ENCODE peak calls at places on chromosomes 1 and 21, in four cellular contexts. One of them, this sample, is unnamed.
A peak's percentile ranks its signal among the peaks of the same experiment; 100 is the strongest.

GRCh38 chr1:232767381-232768074 is 37.7 kb upstream of the MAP10 start:
- DNase-seq in lower lobe of right lung: peak; percentile 49
- DNase-seq in uterus: peak; percentile 89
- DNase-seq in A549: peak; percentile 52
- DNase-seq in this sample: no peak

GRCh38 chr1:155166006-155166372 is 7.1 kb downstream of the KRTCAP2 start:
- DNase-seq in lower lobe of right lung: no peak
- DNase-seq in uterus: no peak
- DNase-seq in A549: no peak
- DNase-seq in this sample: no peak

GRCh38 chr1:206608108-206608698 is 4.1 kb downstream of the EIF2D start:
- DNase-seq in lower lobe of right lung: no peak
- DNase-seq in uterus: no peak
- DNase-seq in A549: peak; percentile 53
- DNase-seq in this sample: peak; percentile 46

GRCh38 chr1:54069792-54070548 is 16.6 kb downstream of the TCEANC2 start:
- DNase-seq in lower lobe of right lung: no peak
- DNase-seq in uterus: no peak
- DNase-seq in A549: peak; percentile 65
- DNase-seq in this sample: no peak

GRCh38 chr1:90708236-90708786 is 8.8 kb downstream of the BARHL2 start:
- DNase-seq in lower lobe of right lung: no peak
- DNase-seq in uterus: no peak
- DNase-seq in A549: no peak
- DNase-seq in this sample: no peak

GRCh38 chr1:235941852-235942624 is 75.3 kb upstream of the LYST start:
- DNase-seq in lower lobe of right lung: no peak
- DNase-seq in uterus: peak; percentile 5
- DNase-seq in A549: no peak
- DNase-seq in this sample: no peak

GRCh38 chr1:153573351-153573750 is 7.7 kb upstream of the S100A2 start:
- DNase-seq in lower lobe of right lung: no peak
- DNase-seq in uterus: no peak
- DNase-seq in A549: no peak
- DNase-seq in this sample: no peak

GRCh38 chr1:158067651-158068050 is 74.2 kb downstream of the KIRREL1 start:
- DNase-seq in lower lobe of right lung: no peak
- DNase-seq in uterus: no peak
- DNase-seq in A549: no peak
- DNase-seq in this sample: no peak

GRCh38 chr1:203643213-203644045 is 16.8 kb downstream of the ATP2B4 start:
- DNase-seq in lower lobe of right lung: no peak
- DNase-seq in uterus: no peak
- DNase-seq in A549: no peak
- DNase-seq in this sample: no peak

GRCh38 chr1:66599899-66600737 is 66.2 kb downstream of the SGIP1 start:
- DNase-seq in lower lobe of right lung: no peak
- DNase-seq in uterus: no peak
- DNase-seq in A549: no peak
- DNase-seq in this sample: no peak

GRCh38 chr1:96968582-96969378 is 247.2 kb downstream of the PTBP2 start:
- DNase-seq in lower lobe of right lung: no peak
- DNase-seq in uterus: no peak
- DNase-seq in A549: no peak
- DNase-seq in this sample: no peak

GRCh38 chr1:200131551-200132125 is 104.1 kb downstream of the NR5A2 start:
- DNase-seq in lower lobe of right lung: no peak
- DNase-seq in uterus: no peak
- DNase-seq in A549: peak; percentile 42
- DNase-seq in this sample: no peak

GRCh38 chr1:46246548-46247432 is 773 bp upstream of the RAD54L start:
- DNase-seq in lower lobe of right lung: peak; percentile 76
- DNase-seq in uterus: no peak
- DNase-seq in A549: peak; percentile 81
- DNase-seq in this sample: peak; percentile 74

GRCh38 chr1:228171221-228171891 is 5.8 kb downstream of the IBA57 start:
- DNase-seq in lower lobe of right lung: peak; percentile 33
- DNase-seq in uterus: no peak
- DNase-seq in A549: no peak
- DNase-seq in this sample: no peak

GRCh38 chr1:178660484-178660883 is 64.6 kb upstream of the RALGPS2 start:
- DNase-seq in lower lobe of right lung: no peak
- DNase-seq in uterus: no peak
- DNase-seq in A549: no peak
- DNase-seq in this sample: no peak

GRCh38 chr1:33121728-33122127 is 40.8 kb downstream of the AZIN2 start:
- DNase-seq in lower lobe of right lung: no peak
- DNase-seq in uterus: no peak
- DNase-seq in A549: no peak
- DNase-seq in this sample: no peak

GRCh38 chr1:203818399-203818798 is 23.0 kb downstream of the ZBED6 start:
- DNase-seq in lower lobe of right lung: no peak
- DNase-seq in uterus: no peak
- DNase-seq in A549: no peak
- DNase-seq in this sample: no peak

GRCh38 chr1:230772457-230773395 is 25.5 kb downstream of the CAPN9 start:
- DNase-seq in lower lobe of right lung: no peak
- DNase-seq in uterus: no peak
- DNase-seq in A549: peak; percentile 44
- DNase-seq in this sample: no peak

GRCh38 chr1:116497660-116498059 is 73.2 kb downstream of the CD58 start:
- DNase-seq in lower lobe of right lung: no peak
- DNase-seq in uterus: no peak
- DNase-seq in A549: no peak
- DNase-seq in this sample: no peak

GRCh38 chr1:244863491-244864252 is 671 bp downstream of the HNRNPU start:
- DNase-seq in lower lobe of right lung: peak; percentile 69
- DNase-seq in uterus: no peak
- DNase-seq in A549: no peak
- DNase-seq in this sample: no peak

GRCh38 chr1:41399148-41399795 is 38.0 kb downstream of the FOXO6 start:
- DNase-seq in lower lobe of right lung: no peak
- DNase-seq in uterus: no peak
- DNase-seq in A549: no peak
- DNase-seq in this sample: no peak

GRCh38 chr1:102742426-102742825 is 365.9 kb downstream of the COL11A1 start:
- DNase-seq in lower lobe of right lung: no peak
- DNase-seq in uterus: no peak
- DNase-seq in A549: no peak
- DNase-seq in this sample: no peak

GRCh38 chr1:76314730-76315129 is 240.2 kb downstream of the ST6GALNAC3 start:
- DNase-seq in lower lobe of right lung: no peak
- DNase-seq in uterus: no peak
- DNase-seq in A549: no peak
- DNase-seq in this sample: no peak

GRCh38 chr1:234500269-234500668 is 21.3 kb upstream of the TARBP1 start:
- DNase-seq in lower lobe of right lung: no peak
- DNase-seq in uterus: peak; percentile 54
- DNase-seq in A549: no peak
- DNase-seq in this sample: no peak

GRCh38 chr1:28306550-28306949 is 22.3 kb upstream of the MED18 start:
- DNase-seq in lower lobe of right lung: no peak
- DNase-seq in uterus: no peak
- DNase-seq in A549: no peak
- DNase-seq in this sample: no peak

GRCh38 chr1:110542730-110543129 is 23.8 kb upstream of the KCNA10 start:
- DNase-seq in lower lobe of right lung: no peak
- DNase-seq in uterus: no peak
- DNase-seq in A549: no peak
- DNase-seq in this sample: no peak

GRCh38 chr1:194295690-194296089 is 1109.3 kb upstream of the B3GALT2 start:
- DNase-seq in lower lobe of right lung: no peak
- DNase-seq in uterus: no peak
- DNase-seq in A549: peak; percentile 13
- DNase-seq in this sample: no peak

GRCh38 chr21:44932366-44933181 is 7.3 kb upstream of the SLX9 start:
- DNase-seq in lower lobe of right lung: peak; percentile 75
- DNase-seq in uterus: no peak
- DNase-seq in A549: no peak
- DNase-seq in this sample: peak; percentile 66

GRCh38 chr1:218482683-218483082 is 137.5 kb downstream of the TGFB2 start:
- DNase-seq in lower lobe of right lung: no peak
- DNase-seq in uterus: no peak
- DNase-seq in A549: no peak
- DNase-seq in this sample: no peak

GRCh38 chr1:118290046-118290445 is 105.0 kb upstream of the SPAG17 start:
- DNase-seq in lower lobe of right lung: no peak
- DNase-seq in uterus: no peak
- DNase-seq in A549: no peak
- DNase-seq in this sample: no peak

GRCh38 chr1:118291686-118292085 is 106.7 kb upstream of the SPAG17 start:
- DNase-seq in lower lobe of right lung: no peak
- DNase-seq in uterus: no peak
- DNase-seq in A549: no peak
- DNase-seq in this sample: no peak

GRCh38 chr1:118294817-118295486 is 109.9 kb upstream of the SPAG17 start:
- DNase-seq in lower lobe of right lung: no peak
- DNase-seq in uterus: no peak
- DNase-seq in A549: no peak
- DNase-seq in this sample: no peak

GRCh38 chr1:118290571-118290970 is 105.5 kb upstream of the SPAG17 start:
- DNase-seq in lower lobe of right lung: no peak
- DNase-seq in uterus: no peak
- DNase-seq in A549: no peak
- DNase-seq in this sample: no peak
- H3K4me1 ChIP-seq in lower lobe of right lung: no peaks in the 10 kb centered on the region
- H3K4me1 ChIP-seq in uterus: no peaks in the 10 kb centered on the region
- H3K4me1 ChIP-seq in A549: no peaks in the 10 kb centered on the region
- H3K4me1 ChIP-seq in this sample: no peaks in the 10 kb centered on the region

GRCh38 chr1:40110389-40110788 is 13.3 kb upstream of the PPT1 start:
- DNase-seq in lower lobe of right lung: no peak
- DNase-seq in uterus: no peak
- DNase-seq in A549: no peak
- DNase-seq in this sample: no peak
- H3K27ac ChIP-seq in lower lobe of right lung: no peak overlapping the region
- H3K27ac ChIP-seq in uterus: no peak overlapping the region
- H3K27ac ChIP-seq in A549: no peak overlapping the region
- H3K27ac ChIP-seq in this sample: no peak overlapping the region

GRCh38 chr1:222974496-222974895 is 159.7 kb downstream of the DISP1 start:
- DNase-seq in lower lobe of right lung: no peak
- DNase-seq in uterus: peak; percentile 38
- DNase-seq in A549: no peak
- DNase-seq in this sample: no peak

GRCh38 chr1:222973561-222973960 is 158.7 kb downstream of the DISP1 start:
- DNase-seq in lower lobe of right lung: no peak
- DNase-seq in uterus: no peak
- DNase-seq in A549: no peak
- DNase-seq in this sample: no peak

GRCh38 chr1:222970711-222971110 is 155.9 kb downstream of the DISP1 start:
- DNase-seq in lower lobe of right lung: no peak
- DNase-seq in uterus: no peak
- DNase-seq in A549: no peak
- DNase-seq in this sample: no peak

GRCh38 chr1:222975472-222976122 is 160.8 kb downstream of the DISP1 start:
- DNase-seq in lower lobe of right lung: no peak
- DNase-seq in uterus: no peak
- DNase-seq in A549: no peak
- DNase-seq in this sample: no peak

DNA sequence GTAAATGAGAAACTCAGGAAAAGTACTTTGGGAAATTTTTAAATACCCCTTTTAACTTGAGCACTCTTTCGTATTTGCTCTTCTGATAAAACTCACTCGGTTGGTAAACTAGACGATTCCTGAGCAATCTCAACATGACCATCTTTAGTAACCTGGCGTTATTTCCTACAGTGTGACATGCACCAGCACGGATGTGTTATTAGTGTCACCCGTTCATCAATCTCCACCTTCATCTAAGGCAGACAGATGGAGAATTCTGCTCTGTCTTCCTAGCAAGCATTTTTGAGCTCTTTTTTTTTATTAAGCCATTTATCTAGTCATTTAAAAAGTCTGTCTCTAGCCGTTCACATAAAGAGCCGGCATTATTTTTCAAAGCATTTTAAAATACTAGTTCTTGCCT is 155.2 kb downstream of the DISP1 start:
- DNase-seq in lower lobe of right lung: no peak
- DNase-seq in uterus: no peak
- DNase-seq in A549: no peak
- DNase-seq in this sample: no peak
- H3K4me1 ChIP-seq in lower lobe of right lung: peaks cover 3% of the 10 kb centered on the region
- H3K4me1 ChIP-seq in uterus: peaks cover 3% of the 10 kb centered on the region
- H3K4me1 ChIP-seq in A549: no peaks in the 10 kb centered on the region
- H3K4me1 ChIP-seq in this sample: no peaks in the 10 kb centered on the region

GRCh38 chr1:30729906-30730305 is 6.5 kb upstream of the MATN1 start:
- DNase-seq in lower lobe of right lung: no peak
- DNase-seq in uterus: no peak
- DNase-seq in A549: no peak
- DNase-seq in this sample: no peak
- H3K27ac ChIP-seq in lower lobe of right lung: no peak overlapping the region
- H3K27ac ChIP-seq in uterus: no peak overlapping the region
- H3K27ac ChIP-seq in A549: no peak overlapping the region
- H3K27ac ChIP-seq in this sample: no peak overlapping the region

DNA sequence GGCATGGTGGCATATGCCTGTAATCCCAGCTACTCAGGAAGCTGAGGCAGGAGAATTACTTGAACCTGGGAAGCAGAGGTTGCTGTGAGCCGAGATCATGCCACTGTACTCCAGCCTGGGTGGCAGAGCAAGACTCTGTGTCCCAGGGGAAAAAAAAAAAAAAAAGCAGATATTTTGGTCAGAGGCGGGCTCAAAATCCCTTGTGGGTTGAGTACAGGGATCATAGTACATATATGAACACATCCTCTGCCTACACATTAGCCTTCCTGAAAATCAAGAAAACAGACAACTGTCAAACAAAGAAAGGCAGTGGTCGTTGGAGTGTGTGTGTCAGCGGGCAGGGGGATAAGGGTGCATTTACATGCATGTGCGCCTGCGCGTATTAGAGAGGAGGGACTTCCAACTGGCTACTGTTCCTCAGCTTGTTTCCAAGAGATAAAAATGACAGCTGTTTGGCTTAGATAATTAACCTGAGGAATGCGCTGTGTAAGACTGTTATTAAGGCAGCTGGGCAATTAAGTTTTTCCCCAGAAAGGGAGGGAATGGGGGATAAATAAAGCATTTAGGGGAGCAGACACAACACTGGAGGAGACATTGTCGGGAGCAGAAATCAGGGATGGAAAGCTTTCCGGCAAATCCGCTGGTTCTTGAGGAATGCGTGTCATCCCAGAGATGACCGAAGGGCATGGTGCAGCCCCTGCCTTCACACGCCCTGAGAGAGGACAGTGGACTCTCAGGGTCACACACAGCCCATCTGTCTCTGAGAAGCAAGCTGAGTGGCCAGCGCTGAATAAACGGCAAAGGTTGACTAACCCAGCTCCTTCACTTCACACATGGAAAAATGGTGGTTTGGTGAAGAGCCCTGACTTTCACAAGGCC is 6.4 kb downstream of the LAMB3 start:
- DNase-seq in lower lobe of right lung: no peak
- DNase-seq in uterus: no peak
- DNase-seq in A549: no peak
- DNase-seq in this sample: no peak
- H3K4me1 ChIP-seq in lower lobe of right lung: peaks cover 91% of the 10 kb centered on the region
- H3K4me1 ChIP-seq in uterus: peaks cover 6% of the 10 kb centered on the region
- H3K4me1 ChIP-seq in A549: peaks cover 41% of the 10 kb centered on the region
- H3K4me1 ChIP-seq in this sample: no peaks in the 10 kb centered on the region

GRCh38 chr1:7343917-7344316 is 427.2 kb upstream of the VAMP3 start:
- DNase-seq in lower lobe of right lung: no peak
- DNase-seq in uterus: no peak
- DNase-seq in A549: no peak
- DNase-seq in this sample: no peak
- H3K27ac ChIP-seq in lower lobe of right lung: no peak overlapping the region
- H3K27ac ChIP-seq in uterus: no peak overlapping the region
- H3K27ac ChIP-seq in A549: no peak overlapping the region
- H3K27ac ChIP-seq in this sample: no peak overlapping the region

GRCh38 chr1:18652791-18653190 is 22.1 kb downstream of the PAX7 start:
- DNase-seq in lower lobe of right lung: no peak
- DNase-seq in uterus: no peak
- DNase-seq in A549: no peak
- DNase-seq in this sample: no peak
- H3K4me1 ChIP-seq in lower lobe of right lung: no peaks in the 10 kb centered on the region
- H3K4me1 ChIP-seq in uterus: no peaks in the 10 kb centered on the region
- H3K4me1 ChIP-seq in A549: peaks cover 9% of the 10 kb centered on the region
- H3K4me1 ChIP-seq in this sample: peaks cover 57% of the 10 kb centered on the region

This sample was measured in CD8-positive, alpha-beta memory T cell.